ENCODE peak calls at places on chromosomes 4 and X, in eight cellular contexts. Z is CD8-positive, alpha-beta T cell; T is IMR-90; U is mucosa of descending colon; V is tibial nerve; X is neural progenitor cell; B is A549; I is ovary. Q is an unnamed sample.
A peak's percentile ranks its signal among the peaks of the same experiment; 100 is the strongest.

GRCh38 chr4:187908731-187909130 is 86.8 kb upstream of the ZFP42 start:
- DNase-seq in Z (no peak), T (no peak), U (no peak), V (no peak), X (no peak), B (no peak), I (no peak), Q (no peak)

GRCh38 chrX:115639481-115639880 is 78.5 kb downstream of the PLS3 start:
- DNase-seq in Z (no peak), T (no peak), U (no peak), V (no peak), X (peak; percentile 34), B (no peak), I (no peak), Q (no peak)

GRCh38 chr4:13893221-13893620 is 265.7 kb upstream of the BOD1L1 start:
- DNase-seq in Z (no peak), T (peak; percentile 32), U (no peak), V (no peak), X (no peak), B (no peak), I (no peak), Q (no peak)

GRCh38 chr4:52588771-52589591 is 70.1 kb downstream of the USP46 start:
- DNase-seq in Z (peak; percentile 13), T (peak; percentile 97), U (no peak), V (no peak), X (no peak), B (no peak), I (no peak), Q (no peak)

GRCh38 chr4:20019310-20020015 is 232.2 kb upstream of the SLIT2 start:
- DNase-seq in Z (no peak), T (peak; percentile 55), U (no peak), V (no peak), X (no peak), B (no peak), I (no peak), Q (no peak)

GRCh38 chrX:48854898-48855297 is 19.5 kb upstream of the PCSK1N start:
- DNase-seq in Z (no peak), T (no peak), U (no peak), V (no peak), X (peak; percentile 15), B (peak; percentile 29), I (no peak), Q (peak; percentile 14)

GRCh38 chrX:20217279-20217678 is 49.4 kb downstream of the RPS6KA3 start:
- DNase-seq in Z (no peak), T (peak; percentile 78), U (no peak), V (no peak), X (no peak), B (peak; percentile 37), I (no peak), Q (no peak)

GRCh38 chr4:89838005-89838404 is 1.0 kb upstream of the SNCA start:
- DNase-seq in Z (no peak), T (no peak), U (no peak), V (no peak), X (peak; percentile 58), B (no peak), I (no peak), Q (no peak)

GRCh38 chr4:124265701-124266100 is 446.8 kb downstream of the ANKRD50 start:
- DNase-seq in Z (no peak), T (peak; percentile 62), U (no peak), V (no peak), X (no peak), B (no peak), I (no peak), Q (no peak)

DNA sequence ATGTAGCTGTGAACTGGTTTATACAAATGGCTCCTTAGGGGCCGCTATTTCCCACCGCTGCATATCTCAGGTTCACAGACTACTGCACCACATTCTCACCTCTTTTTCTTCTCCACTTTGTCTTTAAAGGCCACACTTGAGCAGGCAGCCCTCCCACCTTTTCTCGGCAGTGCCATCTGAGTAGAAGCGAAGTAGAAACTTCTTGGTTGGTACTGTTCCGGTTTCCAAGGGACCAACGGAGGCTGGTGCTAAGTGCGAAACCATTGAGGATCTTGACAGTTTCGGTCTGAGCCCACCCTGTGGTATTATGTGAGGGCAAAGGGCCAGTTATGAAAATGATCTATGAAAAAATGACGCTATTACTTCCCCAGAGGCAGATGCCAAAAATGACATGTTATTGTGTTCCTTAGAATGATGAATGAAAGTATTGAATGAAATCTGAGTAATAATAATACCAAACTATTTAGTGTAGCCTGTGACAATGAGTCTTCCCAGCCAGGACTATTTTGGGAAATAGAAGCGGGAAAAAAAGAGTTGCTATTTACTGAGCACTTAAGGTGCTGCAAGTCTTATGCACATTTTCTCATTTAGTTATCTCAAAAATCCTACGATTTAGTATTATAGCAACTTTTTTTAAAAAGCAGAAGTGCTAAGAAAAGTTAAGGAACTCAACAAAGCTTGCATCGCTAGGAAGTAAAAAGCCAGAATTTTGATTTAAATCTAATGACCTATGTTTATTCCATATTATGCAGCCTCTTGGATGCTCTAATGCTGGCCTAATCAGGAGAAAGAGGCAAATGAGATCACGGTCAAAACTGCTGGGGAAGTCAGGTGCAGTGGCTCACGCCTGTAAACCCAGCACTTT is 29.6 kb upstream of the CHRNA9 start:
- DNase-seq in Z (no peak), T (no peak), U (no peak), V (no peak), X (no peak), B (no peak), I (no peak), Q (no peak)
- TF ChIP-seq CTCF in Z (no peak), T (no peak), U (no peak), V (no peak), X (no peak), B (no peak), I (no peak), Q (no peak)

DNA sequence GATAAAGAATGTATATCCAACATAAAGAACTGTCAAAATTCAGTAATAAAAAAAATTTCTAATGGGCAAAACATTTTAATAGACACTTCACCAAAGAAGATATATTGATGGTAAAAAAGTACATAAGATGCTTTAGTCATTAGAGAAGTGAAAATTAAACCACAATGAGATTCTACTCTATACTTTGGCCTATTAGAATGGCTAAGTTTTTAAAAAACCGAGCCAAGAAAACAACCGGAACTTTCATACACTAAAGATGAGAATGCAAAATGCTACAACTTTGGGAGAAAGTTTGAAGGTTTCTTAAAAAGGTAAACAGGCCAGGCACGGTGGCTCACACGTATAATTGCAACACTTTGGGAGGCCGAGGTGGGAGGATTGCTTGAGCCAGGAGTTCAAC is 20.8 kb downstream of the CNOT6L start:
- DNase-seq in Z (no peak), T (no peak), U (no peak), V (no peak), X (no peak), B (no peak), I (no peak), Q (no peak)
- H3K4me1 ChIP-seq in Z (peaks cover 65% of the 10 kb centered on the region), T (peaks cover 4% of the 10 kb centered on the region), U (no peaks in the 10 kb centered on the region), V (peaks cover 17% of the 10 kb centered on the region), X (peaks cover 8% of the 10 kb centered on the region), B (peaks cover 26% of the 10 kb centered on the region), I (peaks cover 6% of the 10 kb centered on the region), Q (no peaks in the 10 kb centered on the region)

GRCh38 chrX:12383196-12383595 is 244.9 kb downstream of the FRMPD4 start:
- DNase-seq in Z (no peak), T (no peak), U (no peak), V (no peak), X (peak; percentile 18), B (no peak), I (no peak), Q (no peak)
- TF ChIP-seq CTCF in Z (no peak), T (peak; percentile 20), U (no peak), V (no peak), X (peak; percentile 50), B (peak; percentile 33), I (no peak), Q (no peak)

DNA sequence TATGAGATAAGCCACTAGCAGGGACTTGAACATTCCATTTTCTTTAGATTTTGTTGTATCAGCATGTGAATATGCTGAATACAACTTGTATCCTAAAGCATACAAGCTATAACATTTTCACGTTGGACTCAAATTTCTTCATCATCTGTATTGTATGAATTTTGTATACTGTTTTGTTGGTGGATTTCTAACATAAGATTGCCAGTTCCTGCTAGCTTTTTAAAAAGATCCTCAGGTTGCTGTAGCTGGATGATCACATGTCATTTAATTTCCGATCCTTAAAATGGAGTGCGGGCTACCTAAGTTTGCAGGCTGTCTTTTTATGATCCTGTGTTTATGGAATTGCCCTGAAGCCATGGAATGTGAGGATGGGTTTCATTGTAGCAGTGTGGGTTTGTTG is 6.9 kb downstream of the PDLIM5 start:
- DNase-seq in Z (no peak), T (no peak), U (no peak), V (no peak), X (no peak), B (no peak), I (no peak), Q (no peak)
- H3K4me1 ChIP-seq in Z (no peaks in the 10 kb centered on the region), T (peaks cover 4% of the 10 kb centered on the region), U (peaks cover 49% of the 10 kb centered on the region), V (peaks cover 24% of the 10 kb centered on the region), X (peaks cover 50% of the 10 kb centered on the region), B (peaks cover 82% of the 10 kb centered on the region), I (peaks cover 1% of the 10 kb centered on the region), Q (peaks cover 22% of the 10 kb centered on the region)

GRCh38 chr4:186826866-186827541 is 103.3 kb upstream of the FAT1 start:
- DNase-seq in Z (no peak), T (peak; percentile 56), U (no peak), V (no peak), X (no peak), B (no peak), I (no peak), Q (no peak)
- TF ChIP-seq CTCF in Z (no peak), T (no peak), U (no peak), V (no peak), X (no peak), B (no peak), I (no peak), Q (no peak)